ENCODE peak calls at places on chromosomes 2 and 18, in six cellular contexts. O is activated CD8-positive, alpha-beta T cell treated with anti-CD3 and anti-CD28 coated beads for 36 hours; I is kidney epithelial cell; J is Panc1; F is CD4-positive, alpha-beta T cell; N is MCF 10A. L is an unnamed sample.

GRCh38 chr18:39721712-39722111 is 2156.1 kb upstream of the CELF4 start:
- DNase-seq in O (no peak), J (no peak), I (no peak), F (no peak), N (no peak), L (no peak)

GRCh38 chr18:47261902-47262301 is 10.4 kb upstream of the SKOR2 start:
- DNase-seq in F (no peak), O (no peak), I (no peak), J (no peak), N (no peak), L (no peak)

GRCh38 chr2:61177727-61178549 is 15.9 kb downstream of the C2orf74 start:
- DNase-seq in N (peak), I (no peak), O (peak), J (no peak), F (peak), L (peak)

GRCh38 chr18:60493066-60493465 is 120.5 kb upstream of the MC4R start:
- DNase-seq in I (no peak), J (no peak), O (no peak), N (no peak), F (no peak), L (no peak)

GRCh38 chr2:120482334-120482733 is 136.4 kb downstream of the INHBB start:
- DNase-seq in I (no peak), N (no peak), J (no peak), F (no peak), O (no peak), L (no peak)

GRCh38 chr2:232405943-232406510 is 617 bp upstream of the ALPG start:
- DNase-seq in O (no peak), J (no peak), F (no peak), N (no peak), I (no peak), L (no peak)

GRCh38 chr2:132814651-132815050 is 144.6 kb upstream of the LYPD1 start:
- DNase-seq in J (no peak), N (no peak), F (no peak), I (no peak), O (no peak), L (no peak)

GRCh38 chr18:7034924-7035323 is 82.7 kb downstream of the LAMA1 start:
- DNase-seq in F (no peak), J (no peak), N (no peak), O (no peak), I (no peak), L (no peak)

GRCh38 chr18:22432672-22433137 is 15.0 kb upstream of the CTAGE1 start:
- DNase-seq in N (peak), F (no peak), J (no peak), I (peak), O (no peak), L (no peak)

GRCh38 chr2:238160206-238161129 is 1.7 kb downstream of the ERFE start:
- DNase-seq in N (no peak), O (peak), I (no peak), J (no peak), F (no peak), L (no peak)

GRCh38 chr2:213119061-213119809 is 32.2 kb downstream of the IKZF2 start:
- DNase-seq in F (no peak), O (peak), I (peak), J (no peak), N (peak), L (peak)

DNA sequence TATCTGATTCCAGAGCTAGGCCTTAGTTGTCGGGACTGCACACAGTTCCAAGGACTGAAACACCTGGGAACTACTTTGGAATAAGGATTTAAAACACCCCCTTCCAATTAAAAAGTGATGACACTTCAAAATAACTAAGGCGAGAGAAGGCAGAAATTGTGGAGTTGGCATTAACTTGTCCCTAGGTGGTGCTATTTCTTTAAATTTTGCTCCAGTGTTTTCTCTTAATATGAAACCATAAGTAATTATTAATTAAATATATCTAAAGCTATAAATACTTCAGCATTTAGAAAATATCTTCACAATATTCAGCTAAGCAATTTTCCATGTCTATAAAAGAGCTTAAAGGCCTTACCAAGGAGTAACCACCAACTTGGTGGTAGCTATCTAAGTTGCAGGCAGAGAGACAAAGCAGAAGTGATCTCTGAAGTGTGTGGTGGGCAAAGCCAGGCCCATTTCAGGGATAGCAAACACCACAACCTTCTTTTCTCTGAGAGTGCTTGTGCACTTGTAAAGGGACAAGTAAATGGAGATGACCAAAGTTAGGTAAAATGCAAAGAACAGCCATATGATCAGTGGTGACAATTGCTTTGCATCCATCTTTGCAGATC is 186.8 kb upstream of the PGAP1 start:
- DNase-seq in N (peak), F (no peak), J (peak), I (no peak), O (no peak), L (peak)
- TF ChIP-seq CTCF in N (peak), F (peak), J (peak), I (peak), O (peak), L (peak)

GRCh38 chr2:22995576-22995975 is 389.4 kb upstream of the KLHL29 start:
- DNase-seq in O (no peak), J (no peak), I (no peak), N (no peak), F (no peak), L (no peak)

GRCh38 chr2:22992446-22992845 is 392.5 kb upstream of the KLHL29 start:
- DNase-seq in J (no peak), N (no peak), O (no peak), I (no peak), F (no peak), L (no peak)

DNA sequence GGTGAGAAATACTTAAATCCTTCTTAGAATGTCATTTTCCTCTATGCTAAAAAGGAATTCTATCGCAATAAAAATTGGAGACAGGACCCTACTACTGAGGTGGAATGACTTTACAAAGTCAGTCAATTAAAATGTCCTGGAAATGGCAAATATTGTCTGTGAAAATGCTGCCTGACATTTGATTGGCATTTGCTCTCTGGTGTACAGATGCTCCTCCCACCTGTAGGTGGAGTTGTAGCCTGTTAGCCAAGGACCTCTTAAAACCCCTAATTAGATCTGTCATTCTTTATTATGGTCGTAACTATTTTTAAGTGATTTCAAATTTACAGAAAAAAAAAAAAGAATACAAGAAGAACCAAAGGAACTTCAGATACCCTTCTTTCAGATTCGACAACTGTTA is 393.1 kb upstream of the KLHL29 start:
- DNase-seq in F (no peak), I (no peak), N (no peak), J (no peak), O (no peak), L (no peak)
- TF ChIP-seq CTCF in F (no peak), I (no peak), N (no peak), J (no peak), O (no peak), L (no peak)

GRCh38 chr2:72340665-72341064 is 193.0 kb upstream of the CYP26B1 start:
- DNase-seq in N (no peak), I (no peak), J (no peak), O (no peak), F (no peak), L (no peak)
- TF ChIP-seq CTCF in N (no peak), I (no peak), J (no peak), O (no peak), F (no peak), L (no peak)

DNA sequence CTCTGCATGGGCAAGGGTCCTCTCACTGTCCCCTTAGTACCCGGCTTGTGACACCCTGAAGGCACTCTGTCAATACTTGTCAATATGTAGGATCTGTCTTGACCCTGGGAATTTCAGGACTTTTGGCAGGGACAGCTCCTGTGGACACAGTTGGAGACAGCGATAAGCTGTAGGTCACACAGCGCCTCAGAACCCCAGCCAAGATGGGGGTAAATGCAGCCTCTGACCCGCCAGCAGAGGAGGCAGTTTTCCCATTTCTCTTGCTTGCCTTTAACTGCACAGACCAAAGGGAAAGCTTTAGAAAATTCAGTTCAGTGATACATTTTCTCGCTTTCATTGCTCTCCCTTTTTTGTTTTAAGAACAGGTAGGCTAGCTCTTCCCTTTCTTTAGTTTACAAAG is 54.8 kb upstream of the KLHL29 start:
- DNase-seq in J (no peak), N (peak), I (no peak), O (peak), F (no peak), L (peak)
- TF ChIP-seq CTCF in J (no peak), N (no peak), I (peak), O (no peak), F (no peak), L (peak)

DNA sequence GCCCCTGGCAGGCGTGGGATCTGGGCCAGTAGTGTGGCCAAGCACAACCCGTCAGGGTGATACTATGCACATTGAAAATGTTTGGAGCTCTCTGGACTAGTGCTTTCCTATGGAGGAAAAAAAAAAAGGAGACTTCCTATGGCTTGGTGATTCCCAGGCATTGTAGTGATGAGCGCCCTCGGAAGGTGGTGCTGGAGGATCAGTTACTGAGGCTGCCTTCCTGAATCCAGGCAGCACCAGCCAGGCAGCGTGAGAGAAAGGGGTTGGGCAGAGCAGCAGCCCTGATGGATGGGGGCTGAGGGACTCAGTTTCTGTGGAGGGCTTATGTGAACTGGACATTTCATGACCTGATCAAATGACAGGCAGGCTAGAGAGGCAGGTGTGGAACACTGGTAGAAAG is 70.9 kb downstream of the CHRNA1 start:
- DNase-seq in N (no peak), I (no peak), F (no peak), J (no peak), O (no peak), L (no peak)
- TF ChIP-seq CTCF in N (no peak), I (no peak), F (no peak), J (no peak), O (no peak), L (no peak)

DNA sequence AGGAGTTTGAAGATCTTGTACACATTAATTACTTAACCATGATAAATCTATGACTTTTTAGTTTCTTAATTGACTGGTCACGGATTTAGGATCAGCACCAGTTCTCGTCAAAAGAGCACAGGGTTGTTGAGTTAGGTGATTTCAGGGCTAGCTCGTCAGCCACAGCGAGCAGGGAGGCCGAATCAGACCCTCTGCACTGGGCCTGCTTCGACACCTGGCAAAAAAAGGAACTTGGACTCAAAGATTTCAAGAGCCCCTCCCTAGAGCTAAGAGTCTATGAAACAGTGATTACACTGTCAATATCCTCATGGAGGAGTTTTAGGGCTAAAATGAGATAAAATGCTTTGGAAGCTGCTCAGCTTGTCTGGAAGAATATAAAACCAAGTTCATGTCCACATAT is 4.6 kb upstream of the SERTAD2 start:
- DNase-seq in J (no peak), O (no peak), I (no peak), N (no peak), F (no peak), L (no peak)
- TF ChIP-seq CTCF in J (no peak), O (no peak), I (no peak), N (no peak), F (no peak), L (no peak)

DNA sequence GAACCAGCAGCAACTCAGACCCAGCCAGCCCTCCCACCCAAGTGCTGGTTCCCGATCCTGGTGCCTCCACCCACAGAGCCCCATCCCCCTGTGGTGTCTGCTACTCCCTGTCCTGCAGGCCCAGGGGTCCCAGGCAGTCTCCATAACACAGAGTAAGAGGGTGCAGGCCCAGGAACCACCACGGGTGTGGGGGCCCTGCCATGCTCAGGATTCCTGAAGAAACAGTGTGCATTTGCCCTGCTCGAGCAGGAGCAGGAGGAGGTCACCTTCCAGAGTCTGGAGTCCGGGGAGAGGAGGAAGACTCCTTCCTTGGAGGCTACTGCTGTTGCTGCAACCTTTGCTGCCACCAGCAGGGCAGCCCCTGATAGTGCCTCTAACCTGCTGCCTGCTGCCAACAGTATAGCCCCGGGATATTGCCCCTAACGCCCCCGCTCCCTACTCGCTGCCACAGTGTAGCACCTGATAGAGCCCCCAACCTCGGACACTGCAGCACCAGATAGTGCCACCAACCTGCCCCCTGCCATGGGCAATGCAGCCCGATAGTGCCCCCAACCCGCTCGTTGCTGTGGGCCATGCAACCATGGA is 46.8 kb upstream of the ANKRD62 start:
- DNase-seq in N (peak), I (no peak), F (no peak), O (no peak), J (no peak), L (no peak)
- TF ChIP-seq CTCF in N (no peak), I (peak), F (no peak), O (no peak), J (peak), L (no peak)

DNA sequence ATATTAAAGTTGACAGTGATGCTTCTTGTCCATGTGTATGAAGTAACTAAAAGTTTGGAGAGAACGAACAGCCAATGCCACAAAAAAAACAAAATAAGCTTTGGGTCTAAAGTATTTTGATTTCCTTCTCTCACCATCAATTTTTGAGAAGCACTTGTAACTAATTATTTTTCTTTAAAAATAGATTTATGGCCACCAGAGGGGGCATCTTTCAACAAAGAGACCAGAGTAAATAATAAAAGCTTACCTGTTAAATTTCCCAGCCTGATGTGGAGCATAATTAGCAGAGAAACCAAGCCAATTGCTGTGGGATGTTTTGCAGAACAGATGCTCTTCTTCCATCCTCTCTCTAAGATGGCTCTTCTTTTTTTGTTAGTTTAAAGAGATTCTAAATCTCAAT is 29.0 kb downstream of the LINC00305 start:
- DNase-seq in J (no peak), O (no peak), F (no peak), N (peak), I (no peak), L (no peak)
- TF ChIP-seq CTCF in J (no peak), O (no peak), F (no peak), N (peak), I (peak), L (no peak)

GRCh38 chr2:193103064-193103463 is 908.3 kb upstream of the TMEFF2 start:
- DNase-seq in O (no peak), J (no peak), I (no peak), N (peak), F (no peak), L (no peak)
- TF ChIP-seq CTCF in O (no peak), J (no peak), I (no peak), N (no peak), F (no peak), L (no peak)